ENCODE peak calls at places on chromosomes 11 and 22, in ten cellular contexts. D, Z, C, V, M, J, F, S, W and G are unnamed samples.

GRCh38 chr22:44669725-44670027 is 32.3 kb upstream of the PRR5 start:
- DNase-seq in V (no peak), F (no peak), D (no peak), S (peak; percentile 69), C (no peak), W (peak; percentile 50), J (no peak), M (no peak), Z (peak; percentile 37), G (no peak)

GRCh38 chr11:25272214-25272613 is 775.4 kb downstream of the LUZP2 start:
- DNase-seq in J (no peak), M (no peak), Z (no peak), F (no peak), V (no peak), W (no peak), D (no peak), C (no peak), S (no peak), G (no peak)

GRCh38 chr11:123392813-123393212 is 37.3 kb upstream of the GRAMD1B start:
- DNase-seq in D (no peak), V (no peak), M (no peak), C (no peak), F (no peak), S (no peak), Z (no peak), J (no peak), W (no peak), G (no peak)

GRCh38 chr22:29310065-29310862 is 3.8 kb downstream of the GAS2L1 start:
- DNase-seq in J (no peak), M (peak; percentile 64), V (no peak), F (no peak), S (no peak), C (no peak), Z (no peak), D (no peak), W (no peak), G (no peak)

GRCh38 chr11:8732748-8733241 is 50.2 kb downstream of the RPL27A start:
- DNase-seq in J (peak; percentile 40), D (peak; percentile 82), M (peak; percentile 84), C (peak; percentile 69), W (no peak), Z (peak; percentile 78), S (no peak), V (peak; percentile 54), F (peak; percentile 69), G (no peak)

GRCh38 chr11:131906963-131907362 is 536.5 kb downstream of the NTM start:
- DNase-seq in J (no peak), W (no peak), M (no peak), Z (no peak), V (no peak), S (peak; percentile 36), F (no peak), D (no peak), C (no peak), G (no peak)

GRCh38 chr22:46813816-46814597 is 51.6 kb downstream of the TBC1D22A start:
- DNase-seq in D (no peak), M (peak; percentile 34), W (no peak), S (no peak), F (no peak), Z (peak; percentile 77), J (peak; percentile 54), V (no peak), C (peak; percentile 38), G (peak; percentile 43)

GRCh38 chr22:35622132-35622913 is 5.2 kb upstream of the MB start:
- DNase-seq in M (peak; percentile 74), W (peak; percentile 86), J (peak; percentile 46), D (peak; percentile 92), F (no peak), C (no peak), S (peak; percentile 67), Z (no peak), V (peak; percentile 44), G (no peak)

GRCh38 chr11:122697636-122698167 is 42.2 kb downstream of the UBASH3B start:
- DNase-seq in Z (peak; percentile 83), M (no peak), W (no peak), S (no peak), V (peak; percentile 18), F (no peak), C (peak; percentile 81), D (peak; percentile 79), J (no peak), G (no peak)

GRCh38 chr11:63595296-63595695 is 18.9 kb downstream of the PLAAT3 start:
- DNase-seq in M (no peak), J (no peak), S (no peak), F (no peak), V (no peak), D (no peak), C (no peak), Z (no peak), W (no peak), G (no peak)

GRCh38 chr11:44058275-44058674 is 7.8 kb upstream of the ACCS start:
- DNase-seq in M (no peak), F (no peak), W (no peak), D (no peak), J (no peak), Z (no peak), S (no peak), V (no peak), C (no peak), G (no peak)

GRCh38 chr11:65486570-65487466 is 12.0 kb upstream of the MALAT1 start:
- DNase-seq in D (no peak), V (no peak), S (no peak), W (no peak), C (no peak), J (no peak), F (peak; percentile 43), M (no peak), Z (no peak), G (no peak)

GRCh38 chr22:48547971-48548370 is 1279.7 kb downstream of the BRD1 start:
- DNase-seq in Z (no peak), C (no peak), D (no peak), J (no peak), M (no peak), W (no peak), F (no peak), S (no peak), V (no peak), G (no peak)

GRCh38 chr11:72738199-72739141 is 13.7 kb downstream of the ARAP1 start:
- DNase-seq in F (no peak), D (peak; percentile 40), J (peak; percentile 52), S (no peak), V (no peak), W (peak; percentile 81), C (peak; percentile 48), Z (no peak), M (peak; percentile 95), G (no peak)

GRCh38 chr22:37571258-37571991 is 8.5 kb downstream of the LGALS2 start:
- DNase-seq in V (no peak), J (no peak), F (no peak), W (no peak), Z (no peak), D (peak; percentile 49), S (peak; percentile 38), C (peak; percentile 63), M (no peak), G (no peak)

GRCh38 chr11:100984668-100985067 is 144.9 kb downstream of the PGR start:
- DNase-seq in W (no peak), V (no peak), Z (no peak), C (no peak), J (no peak), D (no peak), S (no peak), F (no peak), M (no peak), G (no peak)

GRCh38 chr11:114088216-114088615 is 28.7 kb downstream of the ZBTB16 start:
- DNase-seq in Z (no peak), M (peak; percentile 75), S (no peak), W (no peak), C (peak; percentile 14), J (no peak), V (no peak), D (peak; percentile 23), F (no peak), G (no peak)

GRCh38 chr22:44880588-44881245 is 128.3 kb downstream of the ARHGAP8 start:
- DNase-seq in V (no peak), C (no peak), Z (no peak), J (no peak), W (no peak), D (no peak), F (no peak), M (no peak), S (no peak), G (no peak)

GRCh38 chr22:19819911-19820879 is 34.5 kb downstream of the GNB1L start:
- DNase-seq in Z (no peak), J (peak; percentile 17), M (peak; percentile 0), V (no peak), D (no peak), F (no peak), W (peak; percentile 22), C (no peak), S (peak; percentile 18), G (no peak)
- H3K4me3 ChIP-seq in Z (no peak overlapping the region), J (no peak overlapping the region), M (no peak overlapping the region), V (no peak overlapping the region), D (no peak overlapping the region), F (no peak overlapping the region), W (no peak overlapping the region), C (no peak overlapping the region), S (no peak overlapping the region), G (no peak overlapping the region)

GRCh38 chr22:43203471-43203981 is 16.6 kb upstream of the TTLL12 start:
- DNase-seq in D (no peak), W (peak; percentile 41), S (no peak), F (peak; percentile 61), J (no peak), C (no peak), Z (peak; percentile 10), M (peak; percentile 68), V (no peak), G (no peak)
- TF ChIP-seq CTCF in D (no peak), W (no peak), S (no peak), F (no peak), J (no peak), C (no peak), Z (no peak), M (no peak), V (no peak), G (no peak)

GRCh38 chr11:116851631-116852030 is 14.2 kb upstream of the APOA1 start:
- DNase-seq in C (no peak), M (no peak), J (no peak), V (no peak), Z (peak; percentile 59), S (no peak), W (no peak), D (no peak), F (no peak), G (no peak)
- H3K4me3 ChIP-seq in C (no peak overlapping the region), M (no peak overlapping the region), J (no peak overlapping the region), V (no peak overlapping the region), Z (no peak overlapping the region), S (no peak overlapping the region), W (no peak overlapping the region), D (no peak overlapping the region), F (no peak overlapping the region), G (no peak overlapping the region)

DNA sequence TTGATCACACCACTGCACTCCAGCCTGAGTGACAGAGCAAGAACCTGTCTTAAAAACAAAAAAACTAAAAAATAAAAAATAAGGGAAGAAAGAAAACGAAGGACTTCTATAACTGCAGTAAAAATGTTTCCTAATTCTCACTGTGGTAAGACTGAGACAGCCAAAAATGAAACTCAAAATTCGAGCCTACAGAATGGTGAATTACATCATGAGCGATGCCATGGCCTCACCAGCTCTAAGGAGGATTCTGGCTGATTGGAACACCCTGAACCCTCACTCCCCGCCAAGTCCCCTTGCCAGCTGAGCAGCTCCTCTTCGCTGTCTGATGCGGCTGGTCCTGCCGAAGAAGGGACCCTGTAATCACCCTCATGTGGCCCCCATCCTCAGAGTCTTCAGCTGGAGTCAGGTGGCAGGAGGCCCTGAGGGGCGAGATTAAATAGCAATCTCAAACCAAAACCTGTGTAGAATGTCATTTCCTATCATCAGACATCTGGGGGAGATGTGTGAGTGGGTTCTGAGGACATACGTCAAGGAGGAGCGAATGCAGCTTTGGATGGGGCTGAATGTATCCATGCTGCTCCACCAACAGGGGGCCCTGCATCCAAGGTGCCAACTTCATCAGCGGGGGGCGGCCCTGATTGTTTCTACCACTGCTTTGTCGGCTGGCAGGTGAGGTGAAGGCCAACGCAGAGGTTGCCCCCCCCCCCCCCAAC is 29.2 kb downstream of the PDGFB start:
- DNase-seq in J (no peak), Z (no peak), D (no peak), V (no peak), S (no peak), F (no peak), M (no peak), W (no peak), C (no peak), G (no peak)
- TF ChIP-seq CTCF in J (no peak), Z (peak; percentile 38), D (peak; percentile 47), V (no peak), S (peak; percentile 31), F (no peak), M (no peak), W (no peak), C (peak; percentile 16), G (peak; percentile 48)